ENCODE peak calls at places on chromosomes 6 and 20, in eight cellular contexts. One of them, this sample, is unnamed.

GRCh38 chr6:126682440-126682839 is 342.5 kb downstream of the CENPW start:
- DNase-seq in amniotic stem cell: no peak
- DNase-seq in NCI-H1417: no peak
- DNase-seq in activated CD4-positive, alpha-beta T cell treated with anti-CD3 and anti-CD28 coated beads for 48 hours: no peak
- DNase-seq in right cardiac atrium: no peak
- DNase-seq in NCI-H1694 treated with DMSO at 0.1 percent for 48 hours: no peak
- DNase-seq in brain microvascular endothelial cell: no peak
- DNase-seq in iPS-NIHi11: no peak
- DNase-seq in this sample: no peak

GRCh38 chr6:170190046-170190445 is 100.8 kb downstream of the DLL1 start:
- DNase-seq in amniotic stem cell: no peak
- DNase-seq in NCI-H1417: no peak
- DNase-seq in activated CD4-positive, alpha-beta T cell treated with anti-CD3 and anti-CD28 coated beads for 48 hours: no peak
- DNase-seq in right cardiac atrium: peak; percentile 25
- DNase-seq in NCI-H1694 treated with DMSO at 0.1 percent for 48 hours: no peak
- DNase-seq in brain microvascular endothelial cell: no peak
- DNase-seq in iPS-NIHi11: no peak
- DNase-seq in this sample: no peak

GRCh38 chr6:161107779-161108380 is 116.3 kb downstream of the MAP3K4 start:
- DNase-seq in amniotic stem cell: no peak
- DNase-seq in NCI-H1417: no peak
- DNase-seq in activated CD4-positive, alpha-beta T cell treated with anti-CD3 and anti-CD28 coated beads for 48 hours: no peak
- DNase-seq in right cardiac atrium: no peak
- DNase-seq in NCI-H1694 treated with DMSO at 0.1 percent for 48 hours: no peak
- DNase-seq in brain microvascular endothelial cell: no peak
- DNase-seq in iPS-NIHi11: no peak
- DNase-seq in this sample: no peak

GRCh38 chr20:47784599-47785320 is 521 bp downstream of the SULF2 start:
- DNase-seq in amniotic stem cell: no peak
- DNase-seq in NCI-H1417: no peak
- DNase-seq in activated CD4-positive, alpha-beta T cell treated with anti-CD3 and anti-CD28 coated beads for 48 hours: no peak
- DNase-seq in right cardiac atrium: peak; percentile 75
- DNase-seq in NCI-H1694 treated with DMSO at 0.1 percent for 48 hours: peak; percentile 53
- DNase-seq in brain microvascular endothelial cell: no peak
- DNase-seq in iPS-NIHi11: peak; percentile 65
- DNase-seq in this sample: peak; percentile 67

GRCh38 chr20:33947709-33948295 is 45.9 kb upstream of the RALY start:
- DNase-seq in amniotic stem cell: no peak
- DNase-seq in NCI-H1417: no peak
- DNase-seq in activated CD4-positive, alpha-beta T cell treated with anti-CD3 and anti-CD28 coated beads for 48 hours: peak; percentile 69
- DNase-seq in right cardiac atrium: no peak
- DNase-seq in NCI-H1694 treated with DMSO at 0.1 percent for 48 hours: peak; percentile 43
- DNase-seq in brain microvascular endothelial cell: peak; percentile 16
- DNase-seq in iPS-NIHi11: peak; percentile 89
- DNase-seq in this sample: peak; percentile 53

GRCh38 chr20:56788041-56788670 is 159.1 kb downstream of the TFAP2C start:
- DNase-seq in amniotic stem cell: peak; percentile 37
- DNase-seq in NCI-H1417: no peak
- DNase-seq in activated CD4-positive, alpha-beta T cell treated with anti-CD3 and anti-CD28 coated beads for 48 hours: no peak
- DNase-seq in right cardiac atrium: no peak
- DNase-seq in NCI-H1694 treated with DMSO at 0.1 percent for 48 hours: no peak
- DNase-seq in brain microvascular endothelial cell: peak; percentile 97
- DNase-seq in iPS-NIHi11: no peak
- DNase-seq in this sample: no peak

GRCh38 chr6:126927841-126928240 is 190.6 kb upstream of the RSPO3 start:
- DNase-seq in amniotic stem cell: no peak
- DNase-seq in NCI-H1417: no peak
- DNase-seq in activated CD4-positive, alpha-beta T cell treated with anti-CD3 and anti-CD28 coated beads for 48 hours: no peak
- DNase-seq in right cardiac atrium: no peak
- DNase-seq in NCI-H1694 treated with DMSO at 0.1 percent for 48 hours: no peak
- DNase-seq in brain microvascular endothelial cell: no peak
- DNase-seq in iPS-NIHi11: no peak
- DNase-seq in this sample: no peak

GRCh38 chr6:100592929-100593328 is 128.2 kb upstream of the SIM1 start:
- DNase-seq in amniotic stem cell: no peak
- DNase-seq in NCI-H1417: peak; percentile 92
- DNase-seq in activated CD4-positive, alpha-beta T cell treated with anti-CD3 and anti-CD28 coated beads for 48 hours: no peak
- DNase-seq in right cardiac atrium: no peak
- DNase-seq in NCI-H1694 treated with DMSO at 0.1 percent for 48 hours: peak; percentile 55
- DNase-seq in brain microvascular endothelial cell: no peak
- DNase-seq in iPS-NIHi11: no peak
- DNase-seq in this sample: no peak

GRCh38 chr20:1165521-1165920 is 19.3 kb downstream of the TMEM74B start:
- DNase-seq in amniotic stem cell: no peak
- DNase-seq in NCI-H1417: no peak
- DNase-seq in activated CD4-positive, alpha-beta T cell treated with anti-CD3 and anti-CD28 coated beads for 48 hours: no peak
- DNase-seq in right cardiac atrium: no peak
- DNase-seq in NCI-H1694 treated with DMSO at 0.1 percent for 48 hours: no peak
- DNase-seq in brain microvascular endothelial cell: no peak
- DNase-seq in iPS-NIHi11: no peak
- DNase-seq in this sample: no peak

GRCh38 chr20:46350201-46350985 is 42.1 kb upstream of the CDH22 start:
- DNase-seq in amniotic stem cell: peak; percentile 63
- DNase-seq in NCI-H1417: peak; percentile 38
- DNase-seq in activated CD4-positive, alpha-beta T cell treated with anti-CD3 and anti-CD28 coated beads for 48 hours: no peak
- DNase-seq in right cardiac atrium: no peak
- DNase-seq in NCI-H1694 treated with DMSO at 0.1 percent for 48 hours: no peak
- DNase-seq in brain microvascular endothelial cell: peak; percentile 95
- DNase-seq in iPS-NIHi11: peak; percentile 36
- DNase-seq in this sample: no peak

GRCh38 chr6:149231786-149232185 is 85.7 kb upstream of the TAB2 start:
- DNase-seq in amniotic stem cell: no peak
- DNase-seq in NCI-H1417: no peak
- DNase-seq in activated CD4-positive, alpha-beta T cell treated with anti-CD3 and anti-CD28 coated beads for 48 hours: no peak
- DNase-seq in right cardiac atrium: no peak
- DNase-seq in NCI-H1694 treated with DMSO at 0.1 percent for 48 hours: no peak
- DNase-seq in brain microvascular endothelial cell: no peak
- DNase-seq in iPS-NIHi11: no peak
- DNase-seq in this sample: no peak

GRCh38 chr6:45423901-45424627 is 46.3 kb upstream of the SUPT3H start:
- DNase-seq in amniotic stem cell: no peak
- DNase-seq in NCI-H1417: no peak
- DNase-seq in activated CD4-positive, alpha-beta T cell treated with anti-CD3 and anti-CD28 coated beads for 48 hours: peak; percentile 40
- DNase-seq in right cardiac atrium: peak; percentile 52
- DNase-seq in NCI-H1694 treated with DMSO at 0.1 percent for 48 hours: no peak
- DNase-seq in brain microvascular endothelial cell: no peak
- DNase-seq in iPS-NIHi11: peak; percentile 24
- DNase-seq in this sample: peak; percentile 16

GRCh38 chr6:53692172-53692571 is 26.6 kb upstream of the KLHL31 start:
- DNase-seq in amniotic stem cell: no peak
- DNase-seq in NCI-H1417: no peak
- DNase-seq in activated CD4-positive, alpha-beta T cell treated with anti-CD3 and anti-CD28 coated beads for 48 hours: no peak
- DNase-seq in right cardiac atrium: no peak
- DNase-seq in NCI-H1694 treated with DMSO at 0.1 percent for 48 hours: no peak
- DNase-seq in brain microvascular endothelial cell: no peak
- DNase-seq in iPS-NIHi11: no peak
- DNase-seq in this sample: no peak

GRCh38 chr6:27279513-27280063 is 32.1 kb downstream of the PRSS16 start:
- DNase-seq in amniotic stem cell: no peak
- DNase-seq in NCI-H1417: peak; percentile 63
- DNase-seq in activated CD4-positive, alpha-beta T cell treated with anti-CD3 and anti-CD28 coated beads for 48 hours: no peak
- DNase-seq in right cardiac atrium: no peak
- DNase-seq in NCI-H1694 treated with DMSO at 0.1 percent for 48 hours: no peak
- DNase-seq in brain microvascular endothelial cell: no peak
- DNase-seq in iPS-NIHi11: no peak
- DNase-seq in this sample: no peak

GRCh38 chr20:4064118-4064962 is 49.0 kb upstream of the RNF24 start:
- DNase-seq in amniotic stem cell: peak; percentile 74
- DNase-seq in NCI-H1417: no peak
- DNase-seq in activated CD4-positive, alpha-beta T cell treated with anti-CD3 and anti-CD28 coated beads for 48 hours: no peak
- DNase-seq in right cardiac atrium: peak; percentile 98
- DNase-seq in NCI-H1694 treated with DMSO at 0.1 percent for 48 hours: no peak
- DNase-seq in brain microvascular endothelial cell: peak; percentile 88
- DNase-seq in iPS-NIHi11: peak; percentile 79
- DNase-seq in this sample: peak; percentile 68

GRCh38 chr6:56652231-56652630 is 9.5 kb upstream of the DST start:
- DNase-seq in amniotic stem cell: no peak
- DNase-seq in NCI-H1417: no peak
- DNase-seq in activated CD4-positive, alpha-beta T cell treated with anti-CD3 and anti-CD28 coated beads for 48 hours: no peak
- DNase-seq in right cardiac atrium: no peak
- DNase-seq in NCI-H1694 treated with DMSO at 0.1 percent for 48 hours: no peak
- DNase-seq in brain microvascular endothelial cell: no peak
- DNase-seq in iPS-NIHi11: no peak
- DNase-seq in this sample: no peak